ENCODE peak calls at places on chromosomes 16 and 17, in nine cellular contexts. One of them, this sample, is unnamed.

GRCh38 chr17:4880850-4881249 is 18.5 kb upstream of the C17orf107 start:
- DNase-seq in endodermal cell: no peak
- DNase-seq in GM13977: no peak
- DNase-seq in H9: no peak
- DNase-seq in substantia nigra: no peak
- DNase-seq in lower lobe of right lung: no peak
- DNase-seq in NCI-H2107: no peak
- DNase-seq in bronchial epithelial cell: no peak
- DNase-seq in T-helper 9 cell: no peak
- DNase-seq in this sample: no peak

GRCh38 chr17:43170140-43170765 is 761 bp upstream of the NBR1 start:
- DNase-seq in NCI-H2107: peak; percentile 89
- DNase-seq in lower lobe of right lung: peak; percentile 95
- DNase-seq in bronchial epithelial cell: peak; percentile 95
- DNase-seq in substantia nigra: peak; percentile 76
- DNase-seq in H9: peak; percentile 97
- DNase-seq in T-helper 9 cell: peak; percentile 74
- DNase-seq in GM13977: peak; percentile 94
- DNase-seq in endodermal cell: peak; percentile 97
- DNase-seq in this sample: peak; percentile 94

GRCh38 chr17:59558953-59559352 is 6.5 kb upstream of the DHX40 start:
- DNase-seq in lower lobe of right lung: no peak
- DNase-seq in substantia nigra: no peak
- DNase-seq in GM13977: no peak
- DNase-seq in NCI-H2107: no peak
- DNase-seq in T-helper 9 cell: no peak
- DNase-seq in H9: no peak
- DNase-seq in endodermal cell: no peak
- DNase-seq in bronchial epithelial cell: no peak
- DNase-seq in this sample: no peak

GRCh38 chr17:45311762-45312476 is 4.9 kb downstream of the MAP3K14 start:
- DNase-seq in endodermal cell: peak; percentile 51
- DNase-seq in H9: no peak
- DNase-seq in GM13977: peak; percentile 73
- DNase-seq in T-helper 9 cell: peak; percentile 46
- DNase-seq in lower lobe of right lung: peak; percentile 81
- DNase-seq in NCI-H2107: no peak
- DNase-seq in bronchial epithelial cell: peak; percentile 97
- DNase-seq in substantia nigra: no peak
- DNase-seq in this sample: no peak

GRCh38 chr17:28891201-28891600 is 6.3 kb downstream of the FLOT2 start:
- DNase-seq in lower lobe of right lung: no peak
- DNase-seq in NCI-H2107: no peak
- DNase-seq in GM13977: no peak
- DNase-seq in endodermal cell: no peak
- DNase-seq in T-helper 9 cell: no peak
- DNase-seq in H9: no peak
- DNase-seq in substantia nigra: no peak
- DNase-seq in bronchial epithelial cell: no peak
- DNase-seq in this sample: no peak

GRCh38 chr16:11198817-11199216 is 57.2 kb downstream of the SOCS1 start:
- DNase-seq in GM13977: no peak
- DNase-seq in NCI-H2107: no peak
- DNase-seq in bronchial epithelial cell: peak; percentile 58
- DNase-seq in substantia nigra: no peak
- DNase-seq in H9: no peak
- DNase-seq in lower lobe of right lung: no peak
- DNase-seq in T-helper 9 cell: no peak
- DNase-seq in endodermal cell: no peak
- DNase-seq in this sample: no peak

GRCh38 chr16:84603115-84603816 is 14.6 kb downstream of the COTL1 start:
- DNase-seq in substantia nigra: no peak
- DNase-seq in T-helper 9 cell: peak; percentile 33
- DNase-seq in GM13977: no peak
- DNase-seq in NCI-H2107: no peak
- DNase-seq in lower lobe of right lung: peak; percentile 85
- DNase-seq in H9: no peak
- DNase-seq in endodermal cell: no peak
- DNase-seq in bronchial epithelial cell: peak; percentile 94
- DNase-seq in this sample: peak; percentile 92

GRCh38 chr17:43753488-43754129 is 5.0 kb downstream of the SOST start:
- DNase-seq in bronchial epithelial cell: peak; percentile 41
- DNase-seq in T-helper 9 cell: no peak
- DNase-seq in NCI-H2107: no peak
- DNase-seq in endodermal cell: no peak
- DNase-seq in lower lobe of right lung: no peak
- DNase-seq in H9: no peak
- DNase-seq in substantia nigra: no peak
- DNase-seq in GM13977: peak; percentile 79
- DNase-seq in this sample: no peak

GRCh38 chr17:40319651-40320550 is 10.9 kb downstream of the RARA start:
- DNase-seq in substantia nigra: no peak
- DNase-seq in endodermal cell: no peak
- DNase-seq in lower lobe of right lung: peak; percentile 77
- DNase-seq in H9: peak; percentile 25
- DNase-seq in T-helper 9 cell: peak; percentile 83
- DNase-seq in GM13977: no peak
- DNase-seq in NCI-H2107: no peak
- DNase-seq in bronchial epithelial cell: no peak
- DNase-seq in this sample: peak; percentile 86

GRCh38 chr16:49332589-49333267 is 40.9 kb upstream of the C16orf78 start:
- DNase-seq in lower lobe of right lung: no peak
- DNase-seq in substantia nigra: no peak
- DNase-seq in T-helper 9 cell: no peak
- DNase-seq in H9: no peak
- DNase-seq in bronchial epithelial cell: no peak
- DNase-seq in GM13977: no peak
- DNase-seq in endodermal cell: no peak
- DNase-seq in NCI-H2107: no peak
- DNase-seq in this sample: no peak

GRCh38 chr17:52648995-52649394 is 490.5 kb upstream of the CA10 start:
- DNase-seq in substantia nigra: no peak
- DNase-seq in GM13977: no peak
- DNase-seq in lower lobe of right lung: no peak
- DNase-seq in bronchial epithelial cell: no peak
- DNase-seq in endodermal cell: no peak
- DNase-seq in NCI-H2107: no peak
- DNase-seq in T-helper 9 cell: no peak
- DNase-seq in H9: no peak
- DNase-seq in this sample: no peak

GRCh38 chr16:77383606-77384187 is 51.1 kb downstream of the ADAMTS18 start:
- DNase-seq in bronchial epithelial cell: no peak
- DNase-seq in H9: no peak
- DNase-seq in GM13977: no peak
- DNase-seq in T-helper 9 cell: no peak
- DNase-seq in lower lobe of right lung: no peak
- DNase-seq in NCI-H2107: no peak
- DNase-seq in substantia nigra: no peak
- DNase-seq in endodermal cell: no peak
- DNase-seq in this sample: no peak

GRCh38 chr16:66366433-66367299 is at the start of gene CDH5:
- DNase-seq in H9: no peak
- DNase-seq in lower lobe of right lung: peak; percentile 69
- DNase-seq in substantia nigra: no peak
- DNase-seq in NCI-H2107: no peak
- DNase-seq in T-helper 9 cell: no peak
- DNase-seq in endodermal cell: peak; percentile 60
- DNase-seq in GM13977: no peak
- DNase-seq in bronchial epithelial cell: no peak
- DNase-seq in this sample: peak; percentile 84

GRCh38 chr16:86344586-86344871 is 165.8 kb upstream of the FOXF1 start:
- DNase-seq in lower lobe of right lung: no peak
- DNase-seq in GM13977: no peak
- DNase-seq in T-helper 9 cell: no peak
- DNase-seq in H9: no peak
- DNase-seq in bronchial epithelial cell: no peak
- DNase-seq in endodermal cell: no peak
- DNase-seq in NCI-H2107: no peak
- DNase-seq in substantia nigra: no peak
- DNase-seq in this sample: no peak

GRCh38 chr16:68711421-68712139 is 25.5 kb upstream of the CDH1 start:
- DNase-seq in bronchial epithelial cell: no peak
- DNase-seq in T-helper 9 cell: no peak
- DNase-seq in lower lobe of right lung: peak; percentile 58
- DNase-seq in NCI-H2107: no peak
- DNase-seq in GM13977: no peak
- DNase-seq in substantia nigra: no peak
- DNase-seq in endodermal cell: no peak
- DNase-seq in H9: no peak
- DNase-seq in this sample: no peak

GRCh38 chr16:25838724-25839186 is 147.0 kb downstream of the HS3ST4 start:
- DNase-seq in endodermal cell: peak; percentile 84
- DNase-seq in substantia nigra: peak; percentile 0
- DNase-seq in NCI-H2107: peak; percentile 23
- DNase-seq in H9: peak; percentile 60
- DNase-seq in T-helper 9 cell: no peak
- DNase-seq in GM13977: peak; percentile 24
- DNase-seq in lower lobe of right lung: no peak
- DNase-seq in bronchial epithelial cell: peak; percentile 22
- DNase-seq in this sample: no peak

GRCh38 chr17:50689251-50689650 is 18.5 kb downstream of the ANKRD40 start:
- DNase-seq in bronchial epithelial cell: no peak
- DNase-seq in lower lobe of right lung: no peak
- DNase-seq in endodermal cell: peak; percentile 75
- DNase-seq in substantia nigra: no peak
- DNase-seq in GM13977: no peak
- DNase-seq in H9: peak; percentile 67
- DNase-seq in T-helper 9 cell: no peak
- DNase-seq in NCI-H2107: no peak
- DNase-seq in this sample: no peak

GRCh38 chr17:58965221-58965620 is 141.5 kb downstream of the TRIM37 start:
- DNase-seq in endodermal cell: no peak
- DNase-seq in GM13977: no peak
- DNase-seq in substantia nigra: no peak
- DNase-seq in NCI-H2107: no peak
- DNase-seq in H9: no peak
- DNase-seq in T-helper 9 cell: no peak
- DNase-seq in lower lobe of right lung: no peak
- DNase-seq in bronchial epithelial cell: no peak
- DNase-seq in this sample: no peak

GRCh38 chr17:64492481-64493109 is 4.3 kb downstream of the POLG2 start:
- DNase-seq in H9: no peak
- DNase-seq in NCI-H2107: no peak
- DNase-seq in lower lobe of right lung: no peak
- DNase-seq in T-helper 9 cell: peak; percentile 16
- DNase-seq in GM13977: no peak
- DNase-seq in bronchial epithelial cell: peak; percentile 38
- DNase-seq in substantia nigra: no peak
- DNase-seq in endodermal cell: no peak
- DNase-seq in this sample: no peak

GRCh38 chr16:57383276-57384247 is 11.3 kb downstream of the CX3CL1 start:
- DNase-seq in H9: no peak
- DNase-seq in NCI-H2107: no peak
- DNase-seq in substantia nigra: no peak
- DNase-seq in GM13977: no peak
- DNase-seq in bronchial epithelial cell: no peak
- DNase-seq in lower lobe of right lung: no peak
- DNase-seq in T-helper 9 cell: no peak
- DNase-seq in endodermal cell: peak; percentile 59
- DNase-seq in this sample: no peak

GRCh38 chr17:77254961-77255741 is 114.4 kb downstream of the SEC14L1 start:
- DNase-seq in bronchial epithelial cell: peak; percentile 97
- DNase-seq in NCI-H2107: no peak
- DNase-seq in H9: peak; percentile 68
- DNase-seq in T-helper 9 cell: no peak
- DNase-seq in substantia nigra: no peak
- DNase-seq in lower lobe of right lung: peak; percentile 75
- DNase-seq in GM13977: no peak
- DNase-seq in endodermal cell: peak; percentile 83
- DNase-seq in this sample: no peak

GRCh38 chr16:80122155-80122554 is 418.6 kb upstream of the DYNLRB2 start:
- DNase-seq in bronchial epithelial cell: no peak
- DNase-seq in lower lobe of right lung: no peak
- DNase-seq in H9: no peak
- DNase-seq in T-helper 9 cell: no peak
- DNase-seq in endodermal cell: no peak
- DNase-seq in NCI-H2107: no peak
- DNase-seq in substantia nigra: no peak
- DNase-seq in GM13977: no peak
- DNase-seq in this sample: peak; percentile 72

GRCh38 chr17:39461911-39462641 is 790 bp downstream of the CDK12 start:
- DNase-seq in NCI-H2107: no peak
- DNase-seq in T-helper 9 cell: peak; percentile 11
- DNase-seq in bronchial epithelial cell: peak; percentile 42
- DNase-seq in substantia nigra: peak; percentile 43
- DNase-seq in lower lobe of right lung: no peak
- DNase-seq in H9: peak; percentile 41
- DNase-seq in GM13977: no peak
- DNase-seq in endodermal cell: peak; percentile 89
- DNase-seq in this sample: no peak

GRCh38 chr17:68606451-68607307 is 5.5 kb upstream of the FAM20A start:
- DNase-seq in lower lobe of right lung: no peak
- DNase-seq in GM13977: no peak
- DNase-seq in T-helper 9 cell: no peak
- DNase-seq in H9: no peak
- DNase-seq in NCI-H2107: no peak
- DNase-seq in bronchial epithelial cell: no peak
- DNase-seq in substantia nigra: no peak
- DNase-seq in endodermal cell: no peak
- DNase-seq in this sample: no peak

GRCh38 chr16:4393243-4393606 is 21.6 kb downstream of the VASN start:
- DNase-seq in bronchial epithelial cell: peak; percentile 72
- DNase-seq in substantia nigra: no peak
- DNase-seq in GM13977: no peak
- DNase-seq in endodermal cell: no peak
- DNase-seq in NCI-H2107: no peak
- DNase-seq in lower lobe of right lung: peak; percentile 67
- DNase-seq in T-helper 9 cell: no peak
- DNase-seq in H9: no peak
- DNase-seq in this sample: peak; percentile 44

GRCh38 chr16:12819126-12820117 is 15.7 kb upstream of the CPPED1 start:
- DNase-seq in endodermal cell: peak; percentile 92
- DNase-seq in T-helper 9 cell: peak; percentile 74
- DNase-seq in GM13977: peak; percentile 65
- DNase-seq in bronchial epithelial cell: no peak
- DNase-seq in lower lobe of right lung: peak; percentile 76
- DNase-seq in NCI-H2107: no peak
- DNase-seq in H9: peak; percentile 77
- DNase-seq in substantia nigra: peak; percentile 3
- DNase-seq in this sample: peak; percentile 87